ENCODE peak calls at places on chromosomes 5 and 9, in ten cellular contexts. L is astrocyte, P is brain microvascular endothelial cell, F is neural progenitor cell, K is upper lobe of right lung, A is Panc1, W is hepatocyte, X is colonic mucosa, M is ascending aorta, S is fibroblast of lung. I is an unnamed sample.

GRCh38 chr5:109830955-109831502 is 141.3 kb downstream of the MAN2A1 start:
- DNase-seq in S (peak; percentile 68), A (no peak), W (no peak), F (no peak), P (no peak), K (no peak), X (no peak), L (peak; percentile 64), M (no peak), I (no peak)

GRCh38 chr9:89461302-89461701 is 36.6 kb downstream of the SEMA4D start:
- DNase-seq in W (no peak), S (peak; percentile 87), L (peak; percentile 84), F (no peak), A (no peak), P (peak; percentile 79), M (no peak), X (no peak), K (peak; percentile 29), I (no peak)

GRCh38 chr9:69155341-69156030 is 18.6 kb upstream of the TJP2 start:
- DNase-seq in X (no peak), L (no peak), S (no peak), W (no peak), F (no peak), M (no peak), K (no peak), A (no peak), P (no peak), I (no peak)

GRCh38 chr9:89078860-89079259 is 87.6 kb downstream of the S1PR3 start:
- DNase-seq in L (peak; percentile 51), K (no peak), P (peak; percentile 31), X (no peak), A (no peak), M (no peak), W (no peak), S (peak; percentile 64), F (no peak), I (no peak)

GRCh38 chr9:120445974-120446373 is 134.0 kb downstream of the CDK5RAP2 start:
- DNase-seq in L (no peak), A (no peak), W (no peak), S (no peak), F (no peak), M (no peak), K (no peak), X (no peak), P (no peak), I (no peak)

GRCh38 chr5:173745123-173745522 is 128.7 kb upstream of the BOD1 start:
- DNase-seq in A (no peak), K (no peak), W (no peak), F (no peak), P (no peak), M (no peak), X (no peak), S (no peak), L (no peak), I (no peak)

GRCh38 chr5:129459485-129460120 is 495 bp upstream of the ADAMTS19 start:
- DNase-seq in P (peak; percentile 7), K (no peak), S (peak; percentile 64), M (no peak), X (peak; percentile 27), L (peak; percentile 48), F (peak; percentile 66), W (peak; percentile 68), A (no peak), I (no peak)

GRCh38 chr5:130337179-130337888 is 433.1 kb downstream of the CHSY3 start:
- DNase-seq in P (peak; percentile 75), L (peak; percentile 79), X (no peak), S (peak; percentile 84), K (no peak), A (no peak), W (peak; percentile 36), M (no peak), F (no peak), I (no peak)

GRCh38 chr9:91089405-91090131 is 272.1 kb downstream of the AUH start:
- DNase-seq in K (no peak), L (peak; percentile 37), W (peak; percentile 56), P (peak; percentile 48), S (peak; percentile 40), M (no peak), A (peak; percentile 27), X (peak; percentile 28), F (peak; percentile 28), I (peak; percentile 61)

GRCh38 chr9:20409321-20410092 is 212.8 kb downstream of the MLLT3 start:
- DNase-seq in P (no peak), X (no peak), W (no peak), K (no peak), F (no peak), M (no peak), L (no peak), S (no peak), A (no peak), I (no peak)

GRCh38 chr9:101235105-101235866 is 149.5 kb downstream of the BAAT start:
- DNase-seq in S (peak; percentile 1), F (peak; percentile 58), W (peak; percentile 45), L (no peak), X (no peak), M (no peak), A (no peak), P (no peak), K (no peak), I (no peak)
- TF ChIP-seq CTCF in S (no peak), F (peak; percentile 81), W (peak; percentile 68), L (no peak), X (no peak), M (no peak), A (peak; percentile 53), P (peak; percentile 21), K (peak; percentile 45), I (no peak)

DNA sequence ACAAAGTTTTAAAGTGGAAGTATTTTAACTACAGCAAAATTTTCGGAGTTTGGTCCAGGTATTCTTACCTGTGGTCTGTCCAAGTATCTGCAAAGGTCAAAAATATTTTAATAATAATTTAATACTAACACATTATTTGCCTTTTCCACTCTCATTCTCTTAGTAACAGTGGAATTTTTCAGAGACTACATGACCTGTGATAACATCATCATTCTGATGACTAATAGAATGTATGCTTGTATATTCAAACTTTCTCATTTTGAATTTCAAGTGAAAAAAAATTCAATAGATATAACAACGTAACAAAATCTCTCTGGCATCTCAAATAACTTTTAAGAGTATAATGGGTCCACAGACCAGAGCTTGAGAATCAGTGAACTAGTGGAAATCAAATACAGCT is 78.3 kb downstream of the FBXL17 start:
- DNase-seq in K (no peak), F (no peak), A (no peak), X (no peak), L (no peak), P (no peak), S (no peak), W (no peak), M (no peak), I (no peak)
- H3K27ac ChIP-seq in K (no peak overlapping the region), F (no peak overlapping the region), A (no peak overlapping the region), X (no peak overlapping the region), L (no peak overlapping the region), P (no peak overlapping the region), S (no peak overlapping the region), W (no peak overlapping the region), M (no peak overlapping the region), I (no peak overlapping the region)

GRCh38 chr5:163565492-163565891 is 60.1 kb downstream of the MAT2B start:
- DNase-seq in S (no peak), L (no peak), F (peak; percentile 60), W (peak; percentile 32), M (no peak), P (no peak), X (no peak), A (no peak), K (no peak), I (no peak)

GRCh38 chr5:163564321-163564924 is 59.0 kb downstream of the MAT2B start:
- DNase-seq in W (peak; percentile 78), M (no peak), A (peak; percentile 53), X (peak; percentile 70), S (peak; percentile 40), F (peak; percentile 59), L (peak; percentile 27), P (peak; percentile 56), K (no peak), I (no peak)

GRCh38 chr5:163566678-163567077 is 61.3 kb downstream of the MAT2B start:
- DNase-seq in W (no peak), A (no peak), P (no peak), M (no peak), K (no peak), F (no peak), X (no peak), L (no peak), S (no peak), I (no peak)

GRCh38 chr5:163567811-163568210 is 62.4 kb downstream of the MAT2B start:
- DNase-seq in M (no peak), W (no peak), F (no peak), P (no peak), K (no peak), L (peak; percentile 41), S (peak; percentile 61), A (no peak), X (no peak), I (no peak)

GRCh38 chr5:163565931-163566608 is 60.7 kb downstream of the MAT2B start:
- DNase-seq in W (peak; percentile 40), M (no peak), X (peak; percentile 27), P (peak; percentile 1), A (no peak), K (peak; percentile 66), S (peak; percentile 35), L (no peak), F (peak; percentile 65), I (no peak)
- H3K4me3 ChIP-seq in W (peak overlapping the region; percentile 11), M (peak overlapping the region; percentile 46), X (peak overlapping the region; percentile 27), P (peak overlapping the region; percentile 43), A (peak overlapping the region; percentile 14), K (peak overlapping the region; percentile 35), S (peak overlapping the region; percentile 30), L (peak overlapping the region; percentile 57), F (peak overlapping the region; percentile 50), I (peak overlapping the region; percentile 67)

GRCh38 chr5:78509884-78510769 is 138.4 kb downstream of the LHFPL2 start:
- DNase-seq in A (no peak), X (peak; percentile 78), M (no peak), W (peak; percentile 61), L (no peak), K (peak; percentile 90), S (no peak), P (no peak), F (peak; percentile 70), I (peak; percentile 81)
- TF ChIP-seq CTCF in A (no peak), X (no peak), M (no peak), W (peak; percentile 24), L (peak; percentile 5), K (peak; percentile 27), S (peak; percentile 25), P (peak; percentile 50), F (peak; percentile 43), I (no peak)

I was measured in coronary artery.